ENCODE peak calls at places on chromosome 16, in five cellular contexts. One of them, this sample, is unnamed.

GRCh38 chr16:4882261-4882632 is 35.0 kb downstream of the UBN1 start:
- DNase-seq in neuronal stem cell: no peak
- DNase-seq in IMR-90: peak; percentile 58
- DNase-seq in mesendoderm: no peak
- DNase-seq in H1: no peak
- DNase-seq in this sample: peak; percentile 33

GRCh38 chr16:14337303-14338191 is 266.4 kb downstream of the MRTFB start:
- DNase-seq in neuronal stem cell: no peak
- DNase-seq in IMR-90: peak; percentile 53
- DNase-seq in mesendoderm: no peak
- DNase-seq in H1: no peak
- DNase-seq in this sample: no peak

GRCh38 chr16:85437161-85438052 is 175.7 kb upstream of the GSE1 start:
- DNase-seq in neuronal stem cell: no peak
- DNase-seq in IMR-90: no peak
- DNase-seq in mesendoderm: peak; percentile 61
- DNase-seq in H1: no peak
- DNase-seq in this sample: no peak

GRCh38 chr16:67667817-67668494 is 1.3 kb downstream of the C16orf86 start:
- DNase-seq in neuronal stem cell: peak; percentile 72
- DNase-seq in IMR-90: peak; percentile 89
- DNase-seq in mesendoderm: peak; percentile 95
- DNase-seq in H1: peak; percentile 82
- DNase-seq in this sample: peak; percentile 96

GRCh38 chr16:67865318-67865717 is 7.5 kb upstream of the EDC4 start:
- DNase-seq in neuronal stem cell: no peak
- DNase-seq in IMR-90: peak; percentile 26
- DNase-seq in mesendoderm: peak; percentile 82
- DNase-seq in H1: no peak
- DNase-seq in this sample: peak; percentile 51

GRCh38 chr16:86231321-86231995 is 278.9 kb upstream of the FOXF1 start:
- DNase-seq in neuronal stem cell: no peak
- DNase-seq in IMR-90: no peak
- DNase-seq in mesendoderm: no peak
- DNase-seq in H1: peak; percentile 23
- DNase-seq in this sample: no peak

GRCh38 chr16:56263711-56264608 is 72.7 kb downstream of the GNAO1 start:
- DNase-seq in neuronal stem cell: no peak
- DNase-seq in IMR-90: no peak
- DNase-seq in mesendoderm: peak; percentile 41
- DNase-seq in H1: no peak
- DNase-seq in this sample: no peak

GRCh38 chr16:85261205-85261604 is 148.9 kb upstream of the CIBAR2 start:
- DNase-seq in neuronal stem cell: no peak
- DNase-seq in IMR-90: no peak
- DNase-seq in mesendoderm: no peak
- DNase-seq in H1: no peak
- DNase-seq in this sample: no peak

GRCh38 chr16:73298562-73298961 is 250.6 kb upstream of the ZFHX3 start:
- DNase-seq in neuronal stem cell: no peak
- DNase-seq in IMR-90: peak; percentile 61
- DNase-seq in mesendoderm: peak; percentile 92
- DNase-seq in H1: no peak
- DNase-seq in this sample: peak; percentile 27

GRCh38 chr16:1434644-1435592 is 4.0 kb downstream of the PERCC1 start:
- DNase-seq in neuronal stem cell: no peak
- DNase-seq in IMR-90: no peak
- DNase-seq in mesendoderm: no peak
- DNase-seq in H1: no peak
- DNase-seq in this sample: no peak
- H2BK15ac ChIP-seq in neuronal stem cell: peak overlapping the region; percentile 81
- H2BK15ac ChIP-seq in IMR-90: no peak overlapping the region
- H2BK15ac ChIP-seq in mesendoderm: no peak overlapping the region
- H2BK15ac ChIP-seq in H1: no peak overlapping the region
- H2BK15ac ChIP-seq in this sample: no peak overlapping the region

DNA sequence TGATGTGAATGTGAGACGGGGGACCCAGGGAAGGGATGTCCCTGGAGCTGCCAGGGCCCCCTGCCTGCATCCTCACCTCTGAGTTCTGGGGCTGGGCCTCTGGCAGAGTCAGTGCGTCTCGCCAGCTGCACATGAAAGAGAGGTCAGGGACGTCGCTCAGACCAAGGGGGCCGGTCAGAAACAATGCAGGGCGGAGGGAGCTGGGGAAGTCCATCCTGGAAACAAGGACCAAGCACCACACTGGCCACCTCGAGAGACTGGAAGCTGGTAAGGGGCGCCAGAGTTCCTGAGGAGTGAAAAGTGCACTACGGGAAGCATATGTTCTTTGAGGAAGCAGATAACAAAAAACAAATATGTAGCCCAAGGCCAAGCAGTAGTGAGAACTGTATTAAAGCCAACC is 2.1 kb downstream of the TAF1C start:
- DNase-seq in neuronal stem cell: no peak
- DNase-seq in IMR-90: no peak
- DNase-seq in mesendoderm: no peak
- DNase-seq in H1: no peak
- DNase-seq in this sample: no peak
- H3K36me3 ChIP-seq in neuronal stem cell: peaks cover 56% of the 10 kb centered on the region
- H3K36me3 ChIP-seq in IMR-90: peaks cover 43% of the 10 kb centered on the region
- H3K36me3 ChIP-seq in mesendoderm: peaks cover 8% of the 10 kb centered on the region
- H3K36me3 ChIP-seq in H1: peaks cover 38% of the 10 kb centered on the region
- H3K36me3 ChIP-seq in this sample: peaks cover 55% of the 10 kb centered on the region

GRCh38 chr16:87933140-87933495 is 3.2 kb downstream of the CA5A start:
- DNase-seq in neuronal stem cell: no peak
- DNase-seq in IMR-90: no peak
- DNase-seq in mesendoderm: no peak
- DNase-seq in H1: no peak
- DNase-seq in this sample: no peak

GRCh38 chr16:87930456-87930855 is 5.9 kb downstream of the CA5A start:
- DNase-seq in neuronal stem cell: no peak
- DNase-seq in IMR-90: no peak
- DNase-seq in mesendoderm: peak; percentile 41
- DNase-seq in H1: no peak
- DNase-seq in this sample: peak; percentile 16

GRCh38 chr16:87927195-87927562 is 9.2 kb downstream of the CA5A start:
- DNase-seq in neuronal stem cell: no peak
- DNase-seq in IMR-90: no peak
- DNase-seq in mesendoderm: peak; percentile 46
- DNase-seq in H1: no peak
- DNase-seq in this sample: no peak

GRCh38 chr16:87929986-87930385 is 6.3 kb downstream of the CA5A start:
- DNase-seq in neuronal stem cell: no peak
- DNase-seq in IMR-90: no peak
- DNase-seq in mesendoderm: no peak
- DNase-seq in H1: no peak
- DNase-seq in this sample: no peak

GRCh38 chr16:87931504-87931903 is 4.8 kb downstream of the CA5A start:
- DNase-seq in neuronal stem cell: no peak
- DNase-seq in IMR-90: no peak
- DNase-seq in mesendoderm: no peak
- DNase-seq in H1: no peak
- DNase-seq in this sample: peak; percentile 29
- H2BK15ac ChIP-seq in neuronal stem cell: no peak overlapping the region
- H2BK15ac ChIP-seq in IMR-90: no peak overlapping the region
- H2BK15ac ChIP-seq in mesendoderm: no peak overlapping the region
- H2BK15ac ChIP-seq in H1: no peak overlapping the region
- H2BK15ac ChIP-seq in this sample: no peak overlapping the region

GRCh38 chr16:11045846-11046245 is 101.5 kb downstream of the CLEC16A start:
- DNase-seq in neuronal stem cell: no peak
- DNase-seq in IMR-90: peak; percentile 59
- DNase-seq in mesendoderm: no peak
- DNase-seq in H1: no peak
- DNase-seq in this sample: peak; percentile 61
- H3K36me3 ChIP-seq in neuronal stem cell: peaks cover 45% of the 10 kb centered on the region
- H3K36me3 ChIP-seq in IMR-90: peaks cover 20% of the 10 kb centered on the region
- H3K36me3 ChIP-seq in mesendoderm: no peaks in the 10 kb centered on the region
- H3K36me3 ChIP-seq in H1: no peaks in the 10 kb centered on the region
- H3K36me3 ChIP-seq in this sample: peaks cover 48% of the 10 kb centered on the region

DNA sequence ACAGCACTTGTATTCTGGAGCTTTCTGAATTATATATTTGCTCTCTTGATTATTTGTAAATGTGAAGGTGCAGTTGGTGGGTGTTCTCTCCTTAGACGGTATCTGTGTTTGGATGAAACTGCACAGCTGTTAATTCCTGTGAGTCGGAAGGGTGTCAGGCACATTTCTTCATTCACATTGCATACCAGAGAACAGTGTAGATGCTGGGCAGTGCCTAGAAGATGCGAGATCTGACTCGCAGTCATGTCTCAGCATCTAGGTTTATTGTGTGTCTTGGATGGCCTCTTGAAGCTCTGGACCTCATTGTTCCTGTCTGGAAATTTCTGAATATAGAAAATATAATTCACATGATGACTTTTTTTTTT is 61.2 kb downstream of the CLEC16A start:
- DNase-seq in neuronal stem cell: no peak
- DNase-seq in IMR-90: peak; percentile 75
- DNase-seq in mesendoderm: no peak
- DNase-seq in H1: no peak
- DNase-seq in this sample: peak; percentile 39
- H2BK15ac ChIP-seq in neuronal stem cell: no peak overlapping the region
- H2BK15ac ChIP-seq in IMR-90: peak overlapping the region; percentile 25
- H2BK15ac ChIP-seq in mesendoderm: no peak overlapping the region
- H2BK15ac ChIP-seq in H1: no peak overlapping the region
- H2BK15ac ChIP-seq in this sample: no peak overlapping the region

DNA sequence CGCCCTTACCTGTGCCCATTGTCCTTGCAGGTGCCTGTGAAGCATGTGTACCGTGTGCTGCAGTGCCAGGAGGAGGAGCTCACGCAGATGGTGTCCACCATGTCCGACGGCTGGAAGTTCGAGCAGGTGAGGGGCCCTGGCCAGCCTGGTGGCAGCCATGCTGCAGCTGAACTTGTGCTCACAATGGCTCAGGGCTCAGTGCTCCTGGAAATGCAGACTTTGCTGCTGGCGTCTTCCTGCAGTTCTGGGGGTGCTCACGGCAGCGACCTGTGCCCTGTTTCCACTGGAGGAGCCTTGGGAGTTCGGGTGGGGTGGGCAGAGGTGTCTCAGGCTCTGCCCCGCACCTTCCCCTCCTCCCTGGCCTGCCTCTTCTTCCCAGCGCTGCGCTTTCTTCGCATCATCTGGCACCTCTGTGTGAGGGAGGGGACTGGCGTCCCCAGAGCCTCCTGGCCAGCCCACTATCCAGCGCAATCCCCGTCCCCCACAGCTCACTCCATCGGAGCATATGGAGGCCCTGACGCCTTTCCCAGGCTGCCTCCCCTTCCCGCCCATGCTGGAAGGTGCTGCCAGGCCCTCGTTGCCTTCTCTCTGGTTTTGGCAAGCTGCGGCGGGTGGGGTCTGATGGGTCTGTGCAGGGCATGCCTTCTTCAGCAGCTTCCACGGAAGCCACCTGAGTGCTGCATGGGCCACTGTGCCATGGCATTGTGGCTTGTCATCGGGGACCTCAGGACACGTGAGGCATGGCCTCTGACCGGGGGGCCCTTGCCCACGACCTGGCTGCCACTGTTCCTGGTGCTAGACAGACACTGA is 17.7 kb downstream of the KCTD5 start:
- DNase-seq in neuronal stem cell: no peak
- DNase-seq in IMR-90: no peak
- DNase-seq in mesendoderm: no peak
- DNase-seq in H1: no peak
- DNase-seq in this sample: no peak
- H3K36me3 ChIP-seq in neuronal stem cell: peaks cover 68% of the 10 kb centered on the region
- H3K36me3 ChIP-seq in IMR-90: peaks cover 61% of the 10 kb centered on the region
- H3K36me3 ChIP-seq in mesendoderm: peaks cover 6% of the 10 kb centered on the region
- H3K36me3 ChIP-seq in H1: peaks cover 20% of the 10 kb centered on the region
- H3K36me3 ChIP-seq in this sample: peaks cover 84% of the 10 kb centered on the region

GRCh38 chr16:90048737-90049330 is 28.3 kb downstream of the PRDM7 start:
- DNase-seq in neuronal stem cell: no peak
- DNase-seq in IMR-90: no peak
- DNase-seq in mesendoderm: no peak
- DNase-seq in H1: no peak
- DNase-seq in this sample: no peak

GRCh38 chr16:90046122-90046970 is 27.1 kb upstream of the DBNDD1 start:
- DNase-seq in neuronal stem cell: no peak
- DNase-seq in IMR-90: no peak
- DNase-seq in mesendoderm: peak; percentile 61
- DNase-seq in H1: no peak
- DNase-seq in this sample: no peak

GRCh38 chr16:90048347-90048722 is 28.8 kb downstream of the PRDM7 start:
- DNase-seq in neuronal stem cell: no peak
- DNase-seq in IMR-90: no peak
- DNase-seq in mesendoderm: no peak
- DNase-seq in H1: no peak
- DNase-seq in this sample: no peak

GRCh38 chr16:90047714-90048346 is 28.6 kb upstream of the DBNDD1 start:
- DNase-seq in neuronal stem cell: no peak
- DNase-seq in IMR-90: no peak
- DNase-seq in mesendoderm: no peak
- DNase-seq in H1: peak; percentile 63
- DNase-seq in this sample: no peak

DNA sequence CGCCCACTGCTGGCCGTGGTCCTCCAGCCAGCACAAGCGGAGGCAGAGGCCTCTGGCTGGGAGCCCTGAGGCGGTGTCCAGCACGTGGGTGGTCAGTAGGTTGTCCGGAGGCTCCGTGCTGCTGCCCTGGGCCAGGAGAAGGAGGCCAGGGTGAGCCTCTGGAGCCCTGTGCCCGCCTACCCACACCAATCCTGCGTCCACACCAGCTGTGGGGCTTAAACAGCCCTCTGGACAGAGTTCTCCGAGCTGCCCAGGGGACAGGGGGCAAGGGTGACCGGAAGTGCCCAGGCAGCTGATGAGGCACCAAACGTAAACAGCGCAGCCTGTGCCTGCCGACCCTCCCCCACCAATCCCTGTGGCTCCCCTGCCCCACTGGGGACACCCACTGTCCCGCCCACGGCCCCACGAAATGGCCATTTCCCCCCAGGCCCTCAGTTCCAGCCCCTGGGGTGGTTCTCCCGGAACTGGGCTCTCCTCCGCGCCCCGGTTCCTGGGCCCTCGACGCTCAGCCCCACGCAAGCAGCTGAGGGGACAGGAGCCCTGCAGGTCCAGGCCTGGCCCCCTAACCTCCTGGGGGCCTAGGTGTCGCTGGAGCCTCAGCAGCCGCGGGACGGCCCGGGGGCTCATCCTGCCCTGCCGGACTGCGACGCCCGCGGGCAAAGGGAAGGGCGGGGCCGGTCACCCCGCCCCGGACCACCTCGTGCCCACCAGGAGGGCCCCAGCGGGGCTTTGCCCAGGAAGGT is 27.9 kb upstream of the DBNDD1 start:
- DNase-seq in neuronal stem cell: no peak
- DNase-seq in IMR-90: peak; percentile 58
- DNase-seq in mesendoderm: no peak
- DNase-seq in H1: peak; percentile 88
- DNase-seq in this sample: peak; percentile 41
- H2BK15ac ChIP-seq in neuronal stem cell: peak overlapping the region; percentile 99
- H2BK15ac ChIP-seq in IMR-90: peak overlapping the region; percentile 41
- H2BK15ac ChIP-seq in mesendoderm: no peak overlapping the region
- H2BK15ac ChIP-seq in H1: no peak overlapping the region
- H2BK15ac ChIP-seq in this sample: peak overlapping the region; percentile 91

DNA sequence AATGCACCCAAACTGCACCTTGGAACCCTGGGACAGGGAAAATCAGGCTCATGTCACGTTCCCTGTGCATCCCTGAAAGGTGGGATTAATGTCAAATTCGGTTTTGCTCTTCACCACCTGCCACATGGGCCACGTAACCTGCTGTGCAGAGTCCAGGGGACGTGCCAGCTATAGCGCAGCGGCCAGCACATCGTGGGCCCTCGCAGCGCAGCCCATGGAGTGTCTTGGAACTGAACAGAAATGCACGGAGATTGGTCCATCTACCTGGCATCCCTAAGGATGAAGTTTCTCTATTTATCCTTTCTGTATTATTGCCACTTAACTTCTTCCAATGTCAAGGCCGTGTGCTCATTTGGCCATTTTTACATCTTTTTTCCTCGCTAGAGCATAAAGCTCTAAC is 68.1 kb upstream of the TRAP1 start:
- DNase-seq in neuronal stem cell: no peak
- DNase-seq in IMR-90: no peak
- DNase-seq in mesendoderm: no peak
- DNase-seq in H1: no peak
- DNase-seq in this sample: no peak
- H3K36me3 ChIP-seq in neuronal stem cell: peaks cover 96% of the 10 kb centered on the region
- H3K36me3 ChIP-seq in IMR-90: peaks cover 39% of the 10 kb centered on the region
- H3K36me3 ChIP-seq in mesendoderm: peaks cover 5% of the 10 kb centered on the region
- H3K36me3 ChIP-seq in H1: peaks cover 13% of the 10 kb centered on the region
- H3K36me3 ChIP-seq in this sample: peaks cover 74% of the 10 kb centered on the region